ENCODE peak calls at places on chromosomes 4 and X, in five cellular contexts. P is fibroblast of lung, A is astrocyte, G is brain microvascular endothelial cell, S is tibial nerve. M is an unnamed sample.

GRCh38 chr4:4659871-4660651 is 118.2 kb upstream of the STX18 start:
- DNase-seq in P (peak; percentile 94), A (peak; percentile 93), G (peak; percentile 91), S (no peak), M (no peak)

GRCh38 chr4:60378010-60378409 is 822.1 kb upstream of the ADGRL3 start:
- DNase-seq in P (no peak), A (no peak), G (no peak), S (no peak), M (no peak)

GRCh38 chr4:14636563-14636962 is 365.7 kb upstream of the CPEB2 start:
- DNase-seq in P (no peak), A (no peak), G (no peak), S (no peak), M (no peak)

GRCh38 chr4:120431180-120431579 is 364.5 kb upstream of the MAD2L1 start:
- DNase-seq in P (no peak), A (no peak), G (no peak), S (no peak), M (no peak)

GRCh38 chrX:39670281-39670680 is 427.5 kb downstream of the BCOR start:
- DNase-seq in P (peak; percentile 38), A (peak; percentile 26), G (no peak), S (no peak), M (no peak)

GRCh38 chrX:95836517-95836916 is 848.1 kb upstream of the DIAPH2 start:
- DNase-seq in P (no peak), A (no peak), G (no peak), S (no peak), M (no peak)

GRCh38 chr4:163748474-163748873 is 254.0 kb downstream of the TMA16 start:
- DNase-seq in P (peak; percentile 5), A (no peak), G (peak; percentile 5), S (no peak), M (no peak)

GRCh38 chr4:95549246-95550138 is 719 bp upstream of the UNC5C start:
- DNase-seq in P (peak; percentile 62), A (peak; percentile 52), G (peak; percentile 25), S (peak; percentile 18), M (peak; percentile 27)

GRCh38 chrX:134688181-134688580 is 29.9 kb upstream of the PLAC1 start:
- DNase-seq in P (peak; percentile 29), A (peak; percentile 29), G (no peak), S (no peak), M (no peak)

GRCh38 chr4:163251204-163251603 is 81.2 kb downstream of the NPY1R start:
- DNase-seq in P (no peak), A (no peak), G (no peak), S (no peak), M (no peak)

DNA sequence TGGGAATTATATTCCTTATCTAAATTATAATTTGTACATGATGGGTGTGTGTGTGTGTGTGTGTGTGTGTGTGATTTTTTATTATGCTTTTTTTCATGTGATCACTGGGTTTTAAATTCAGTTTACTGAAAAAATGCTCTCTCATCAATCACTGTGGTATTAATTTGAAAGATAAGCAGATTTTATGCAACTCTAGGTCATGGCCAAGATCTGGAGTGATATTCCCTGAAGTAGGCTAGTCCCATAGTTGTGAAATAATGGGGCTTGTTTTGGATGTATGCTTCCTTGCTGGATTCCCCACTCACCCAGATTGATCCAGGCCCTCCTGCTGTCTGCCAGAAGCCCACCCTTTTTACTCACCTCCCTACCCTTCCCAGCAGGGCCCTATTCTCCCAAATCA is 22.0 kb upstream of the PGRMC2 start:
- DNase-seq in P (no peak), A (no peak), G (no peak), S (no peak), M (no peak)
- H3K27ac ChIP-seq in P (no peak overlapping the region), A (no peak overlapping the region), G (no peak overlapping the region), S (no peak overlapping the region), M (peak overlapping the region; percentile 50)

GRCh38 chrX:153406011-153406410 is 4.9 kb upstream of the PNMA6E start:
- DNase-seq in P (no peak), A (no peak), G (no peak), S (no peak), M (no peak)

GRCh38 chrX:153408871-153409351 is 2.4 kb upstream of the ZFP92 start:
- DNase-seq in P (no peak), A (no peak), G (no peak), S (no peak), M (no peak)

GRCh38 chrX:153406903-153407302 is 4.4 kb upstream of the ZFP92 start:
- DNase-seq in P (no peak), A (no peak), G (no peak), S (no peak), M (no peak)

GRCh38 chrX:153408221-153408721 is 3.0 kb upstream of the ZFP92 start:
- DNase-seq in P (no peak), A (no peak), G (no peak), S (no peak), M (no peak)

GRCh38 chrX:153407736-153408135 is 3.5 kb upstream of the ZFP92 start:
- DNase-seq in P (no peak), A (no peak), G (no peak), S (no peak), M (no peak)
- H3K4me3 ChIP-seq in P (no peak overlapping the region), A (no peak overlapping the region), G (no peak overlapping the region), S (no peak overlapping the region), M (no peak overlapping the region)

DNA sequence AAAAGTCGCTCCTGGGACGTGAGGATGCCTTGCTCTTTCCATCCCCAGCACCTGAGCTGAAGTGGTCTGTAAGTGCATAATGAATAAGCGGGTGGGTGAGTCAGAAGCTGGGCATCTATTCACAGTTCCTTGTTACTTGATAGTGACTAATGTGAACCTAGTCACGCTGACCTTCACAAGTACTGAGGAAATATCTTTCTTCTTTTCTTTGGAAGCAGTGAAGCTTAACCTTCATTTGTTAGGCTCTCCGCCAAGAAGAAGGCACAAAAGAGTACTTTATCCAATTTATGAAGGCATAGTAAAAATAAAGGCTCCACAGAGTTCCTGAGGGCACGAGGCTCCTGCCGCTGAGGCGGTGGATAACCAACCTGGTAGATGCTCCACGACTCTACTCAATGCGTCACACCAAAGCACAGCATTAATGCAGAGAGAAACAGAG is 475.7 kb upstream of the SLIT2 start:
- DNase-seq in P (peak; percentile 99), A (peak; percentile 98), G (peak; percentile 95), S (no peak), M (no peak)
- H3K27ac ChIP-seq in P (no peak overlapping the region), A (peak overlapping the region; percentile 66), G (peak overlapping the region; percentile 77), S (no peak overlapping the region), M (no peak overlapping the region)

GRCh38 chr4:165331823-165332222 is 4.4 kb downstream of the MSMO1 start:
- DNase-seq in P (no peak), A (no peak), G (no peak), S (no peak), M (no peak)

GRCh38 chr4:165330071-165330470 is 2.6 kb downstream of the MSMO1 start:
- DNase-seq in P (no peak), A (no peak), G (no peak), S (no peak), M (no peak)

GRCh38 chr4:165331316-165331715 is 3.8 kb downstream of the MSMO1 start:
- DNase-seq in P (peak; percentile 44), A (no peak), G (no peak), S (no peak), M (no peak)

GRCh38 chr4:165330666-165331065 is 3.2 kb downstream of the MSMO1 start:
- DNase-seq in P (no peak), A (no peak), G (no peak), S (no peak), M (no peak)

DNA sequence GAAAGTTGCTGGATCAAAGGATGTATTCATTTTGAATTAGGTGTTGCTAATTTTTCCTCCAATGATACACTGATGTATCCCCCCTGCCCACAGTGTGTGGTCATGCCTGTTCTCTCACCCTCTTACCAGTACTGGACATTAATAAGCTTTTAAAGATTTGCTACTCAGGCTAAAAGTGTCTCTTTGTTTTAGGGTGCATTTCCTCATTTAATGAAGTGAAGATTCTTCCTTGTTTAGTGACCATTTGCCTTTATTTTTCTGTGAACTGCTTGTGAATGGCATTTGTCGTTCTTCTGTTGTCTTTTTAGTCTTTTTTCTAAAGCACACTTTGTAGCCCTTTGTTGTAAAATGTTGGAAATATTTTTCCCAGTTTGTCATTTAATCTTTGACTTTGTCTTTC is 5.0 kb downstream of the MSMO1 start:
- DNase-seq in P (no peak), A (no peak), G (no peak), S (no peak), M (no peak)
- H3K4me3 ChIP-seq in P (peak overlapping the region; percentile 24), A (peak overlapping the region; percentile 45), G (peak overlapping the region; percentile 97), S (no peak overlapping the region), M (no peak overlapping the region)

DNA sequence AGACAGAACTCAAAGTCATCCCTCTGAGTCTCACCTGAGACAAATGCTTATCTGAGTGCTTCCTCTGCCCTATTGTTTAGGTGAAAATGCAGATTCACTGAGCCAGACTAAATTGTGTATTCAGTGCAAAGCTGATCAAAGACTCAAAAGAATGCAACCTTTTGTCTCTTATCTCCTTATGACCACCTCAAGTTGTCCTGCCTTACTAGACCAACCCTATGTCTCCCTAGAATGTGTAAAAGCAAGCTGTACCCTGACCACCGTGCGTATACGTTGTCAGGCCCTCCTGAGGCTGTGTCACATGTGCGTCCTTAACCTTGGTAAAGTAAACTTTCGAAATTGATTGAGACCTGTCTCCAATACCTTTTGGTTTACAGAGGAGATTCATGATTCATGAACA is 63.6 kb upstream of the SH3RF1 start:
- DNase-seq in P (no peak), A (no peak), G (no peak), S (no peak), M (no peak)
- H3K27ac ChIP-seq in P (no peak overlapping the region), A (no peak overlapping the region), G (no peak overlapping the region), S (no peak overlapping the region), M (no peak overlapping the region)

GRCh38 chr4:185592845-185593488 is 57.7 kb upstream of the PDLIM3 start:
- DNase-seq in P (no peak), A (no peak), G (no peak), S (no peak), M (no peak)

GRCh38 chr4:185592438-185592837 is 57.1 kb upstream of the PDLIM3 start:
- DNase-seq in P (no peak), A (no peak), G (no peak), S (no peak), M (no peak)

GRCh38 chr4:185590982-185591381 is 55.7 kb upstream of the PDLIM3 start:
- DNase-seq in P (no peak), A (no peak), G (no peak), S (no peak), M (no peak)

GRCh38 chr4:185589067-185589844 is 53.9 kb upstream of the PDLIM3 start:
- DNase-seq in P (peak; percentile 97), A (peak; percentile 97), G (peak; percentile 69), S (no peak), M (no peak)

GRCh38 chr4:185591679-185592141 is 56.4 kb upstream of the PDLIM3 start:
- DNase-seq in P (peak; percentile 64), A (peak; percentile 61), G (no peak), S (no peak), M (no peak)
- H3K4me3 ChIP-seq in P (no peak overlapping the region), A (no peak overlapping the region), G (no peak overlapping the region), S (no peak overlapping the region), M (no peak overlapping the region)

GRCh38 chrX:72366746-72367145 is 61.0 kb upstream of the CITED1 start:
- DNase-seq in P (no peak), A (no peak), G (no peak), S (no peak), M (no peak)
- H3K27ac ChIP-seq in P (no peak overlapping the region), A (no peak overlapping the region), G (no peak overlapping the region), S (no peak overlapping the region), M (no peak overlapping the region)

GRCh38 chrX:73561791-73562190 is 1.2 kb upstream of the CHIC1 start:
- DNase-seq in P (peak; percentile 53), A (peak; percentile 35), G (peak; percentile 3), S (no peak), M (no peak)
- H3K4me3 ChIP-seq in P (peak overlapping the region; percentile 59), A (no peak overlapping the region), G (no peak overlapping the region), S (no peak overlapping the region), M (no peak overlapping the region)

M was measured in stomach.